ENCODE peak calls at places on chromosomes 5 and 9, in ten cellular contexts. One of them, this sample, is unnamed.

GRCh38 chr5:116778015-116778414 is 203.4 kb upstream of the SEMA6A start:
- DNase-seq in NCI-H1417 treated with DMSO at 0.1 percent for 48 hours: no peak
- DNase-seq in WERI-Rb-1: peak; percentile 35
- DNase-seq in nephron progenitor cell: peak; percentile 19
- DNase-seq in ELR: no peak
- DNase-seq in astrocyte of the spinal cord: peak; percentile 18
- DNase-seq in IMR-90: no peak
- DNase-seq in aorta: no peak
- DNase-seq in M059J: no peak
- DNase-seq in stimulated activated naive B cell treated with anti-CD40 and anti-IgM and Interleukin-4, amounts not matched to agents 10 μg/mL and 1 μg/mL and 100 μg/mL, for 72 hours: no peak
- DNase-seq in this sample: no peak

GRCh38 chr5:59107692-59108091 is 524.8 kb downstream of the RAB3C start:
- DNase-seq in NCI-H1417 treated with DMSO at 0.1 percent for 48 hours: no peak
- DNase-seq in WERI-Rb-1: no peak
- DNase-seq in nephron progenitor cell: no peak
- DNase-seq in ELR: no peak
- DNase-seq in astrocyte of the spinal cord: peak; percentile 20
- DNase-seq in IMR-90: no peak
- DNase-seq in aorta: no peak
- DNase-seq in M059J: peak; percentile 21
- DNase-seq in stimulated activated naive B cell treated with anti-CD40 and anti-IgM and Interleukin-4, amounts not matched to agents 10 μg/mL and 1 μg/mL and 100 μg/mL, for 72 hours: no peak
- DNase-seq in this sample: no peak

GRCh38 chr9:125472926-125473701 is 211.5 kb downstream of the GAPVD1 start:
- DNase-seq in NCI-H1417 treated with DMSO at 0.1 percent for 48 hours: no peak
- DNase-seq in WERI-Rb-1: peak; percentile 32
- DNase-seq in nephron progenitor cell: peak; percentile 37
- DNase-seq in ELR: peak; percentile 53
- DNase-seq in astrocyte of the spinal cord: peak; percentile 59
- DNase-seq in IMR-90: peak; percentile 73
- DNase-seq in aorta: no peak
- DNase-seq in M059J: peak; percentile 93
- DNase-seq in stimulated activated naive B cell treated with anti-CD40 and anti-IgM and Interleukin-4, amounts not matched to agents 10 μg/mL and 1 μg/mL and 100 μg/mL, for 72 hours: no peak
- DNase-seq in this sample: no peak

GRCh38 chr9:137694962-137695875 is 76.4 kb downstream of the EHMT1 start:
- DNase-seq in NCI-H1417 treated with DMSO at 0.1 percent for 48 hours: no peak
- DNase-seq in WERI-Rb-1: peak; percentile 74
- DNase-seq in nephron progenitor cell: peak; percentile 70
- DNase-seq in ELR: peak; percentile 46
- DNase-seq in astrocyte of the spinal cord: no peak
- DNase-seq in IMR-90: no peak
- DNase-seq in aorta: no peak
- DNase-seq in M059J: no peak
- DNase-seq in stimulated activated naive B cell treated with anti-CD40 and anti-IgM and Interleukin-4, amounts not matched to agents 10 μg/mL and 1 μg/mL and 100 μg/mL, for 72 hours: no peak
- DNase-seq in this sample: no peak

GRCh38 chr5:130773813-130774212 is 391.2 kb downstream of the HINT1 start:
- DNase-seq in NCI-H1417 treated with DMSO at 0.1 percent for 48 hours: no peak
- DNase-seq in WERI-Rb-1: no peak
- DNase-seq in nephron progenitor cell: no peak
- DNase-seq in ELR: peak; percentile 23
- DNase-seq in astrocyte of the spinal cord: peak; percentile 3
- DNase-seq in IMR-90: no peak
- DNase-seq in aorta: no peak
- DNase-seq in M059J: peak; percentile 4
- DNase-seq in stimulated activated naive B cell treated with anti-CD40 and anti-IgM and Interleukin-4, amounts not matched to agents 10 μg/mL and 1 μg/mL and 100 μg/mL, for 72 hours: no peak
- DNase-seq in this sample: no peak

GRCh38 chr9:120933310-120934044 is 6.9 kb upstream of the TRAF1 start:
- DNase-seq in NCI-H1417 treated with DMSO at 0.1 percent for 48 hours: no peak
- DNase-seq in WERI-Rb-1: no peak
- DNase-seq in nephron progenitor cell: no peak
- DNase-seq in ELR: no peak
- DNase-seq in astrocyte of the spinal cord: no peak
- DNase-seq in IMR-90: no peak
- DNase-seq in aorta: no peak
- DNase-seq in M059J: no peak
- DNase-seq in stimulated activated naive B cell treated with anti-CD40 and anti-IgM and Interleukin-4, amounts not matched to agents 10 μg/mL and 1 μg/mL and 100 μg/mL, for 72 hours: no peak
- DNase-seq in this sample: no peak

GRCh38 chr5:59791131-59791485 is 102.4 kb downstream of the PDE4D start:
- DNase-seq in NCI-H1417 treated with DMSO at 0.1 percent for 48 hours: no peak
- DNase-seq in WERI-Rb-1: no peak
- DNase-seq in nephron progenitor cell: no peak
- DNase-seq in ELR: no peak
- DNase-seq in astrocyte of the spinal cord: no peak
- DNase-seq in IMR-90: no peak
- DNase-seq in aorta: no peak
- DNase-seq in M059J: no peak
- DNase-seq in stimulated activated naive B cell treated with anti-CD40 and anti-IgM and Interleukin-4, amounts not matched to agents 10 μg/mL and 1 μg/mL and 100 μg/mL, for 72 hours: no peak
- DNase-seq in this sample: no peak

GRCh38 chr5:6430418-6431028 is 18.1 kb upstream of the UBE2QL1 start:
- DNase-seq in NCI-H1417 treated with DMSO at 0.1 percent for 48 hours: no peak
- DNase-seq in WERI-Rb-1: no peak
- DNase-seq in nephron progenitor cell: no peak
- DNase-seq in ELR: no peak
- DNase-seq in astrocyte of the spinal cord: no peak
- DNase-seq in IMR-90: no peak
- DNase-seq in aorta: no peak
- DNase-seq in M059J: no peak
- DNase-seq in stimulated activated naive B cell treated with anti-CD40 and anti-IgM and Interleukin-4, amounts not matched to agents 10 μg/mL and 1 μg/mL and 100 μg/mL, for 72 hours: no peak
- DNase-seq in this sample: no peak

GRCh38 chr9:109274768-109275596 is 45.9 kb downstream of the EPB41L4B start:
- DNase-seq in NCI-H1417 treated with DMSO at 0.1 percent for 48 hours: no peak
- DNase-seq in WERI-Rb-1: no peak
- DNase-seq in nephron progenitor cell: no peak
- DNase-seq in ELR: no peak
- DNase-seq in astrocyte of the spinal cord: no peak
- DNase-seq in IMR-90: no peak
- DNase-seq in aorta: no peak
- DNase-seq in M059J: no peak
- DNase-seq in stimulated activated naive B cell treated with anti-CD40 and anti-IgM and Interleukin-4, amounts not matched to agents 10 μg/mL and 1 μg/mL and 100 μg/mL, for 72 hours: no peak
- DNase-seq in this sample: no peak

GRCh38 chr5:141483842-141484241 is 988 bp upstream of the PCDHGC4 start:
- DNase-seq in NCI-H1417 treated with DMSO at 0.1 percent for 48 hours: no peak
- DNase-seq in WERI-Rb-1: no peak
- DNase-seq in nephron progenitor cell: no peak
- DNase-seq in ELR: no peak
- DNase-seq in astrocyte of the spinal cord: no peak
- DNase-seq in IMR-90: no peak
- DNase-seq in aorta: no peak
- DNase-seq in M059J: no peak
- DNase-seq in stimulated activated naive B cell treated with anti-CD40 and anti-IgM and Interleukin-4, amounts not matched to agents 10 μg/mL and 1 μg/mL and 100 μg/mL, for 72 hours: no peak
- DNase-seq in this sample: no peak

GRCh38 chr5:177982072-177982727 is 13.8 kb downstream of the PROP1 start:
- DNase-seq in NCI-H1417 treated with DMSO at 0.1 percent for 48 hours: no peak
- DNase-seq in WERI-Rb-1: peak; percentile 15
- DNase-seq in nephron progenitor cell: peak; percentile 28
- DNase-seq in ELR: no peak
- DNase-seq in astrocyte of the spinal cord: no peak
- DNase-seq in IMR-90: no peak
- DNase-seq in aorta: no peak
- DNase-seq in M059J: no peak
- DNase-seq in stimulated activated naive B cell treated with anti-CD40 and anti-IgM and Interleukin-4, amounts not matched to agents 10 μg/mL and 1 μg/mL and 100 μg/mL, for 72 hours: no peak
- DNase-seq in this sample: no peak